ENCODE peak calls at places on chromosome 16, in four cellular contexts. C, E, Y and P are unnamed samples.

GRCh38 chr16:27840311-27841060 is 223.0 kb downstream of the GSG1L start:
- DNase-seq in C (no peak), E (no peak), Y (peak; percentile 4), P (no peak)

GRCh38 chr16:66858740-66859396 is 14.7 kb downstream of the CA7 start:
- DNase-seq in C (no peak), E (peak; percentile 63), Y (no peak), P (no peak)

GRCh38 chr16:1469693-1470201 is 5.1 kb downstream of the CLCN7 start:
- DNase-seq in C (no peak), E (no peak), Y (no peak), P (no peak)

GRCh38 chr16:9597967-9598730 is 506.7 kb downstream of the HAPSTR1 start:
- DNase-seq in C (no peak), E (no peak), Y (peak; percentile 78), P (no peak)

GRCh38 chr16:23432176-23433128 is 20.5 kb downstream of the COG7 start:
- DNase-seq in C (no peak), E (no peak), Y (no peak), P (peak; percentile 46)

GRCh38 chr16:51767564-51767963 is 616.5 kb upstream of the SALL1 start:
- DNase-seq in C (no peak), E (no peak), Y (no peak), P (no peak)

GRCh38 chr16:16994831-16995230 is 475.9 kb downstream of the XYLT1 start:
- DNase-seq in C (no peak), E (no peak), Y (no peak), P (no peak)

GRCh38 chr16:75402174-75402820 is 31.0 kb downstream of the CFDP1 start:
- DNase-seq in C (no peak), E (no peak), Y (no peak), P (no peak)

GRCh38 chr16:47461598-47462266 is 601 bp downstream of the PHKB start:
- DNase-seq in C (no peak), E (peak; percentile 40), Y (peak; percentile 91), P (peak; percentile 68)

GRCh38 chr16:17271687-17272086 is 199.1 kb downstream of the XYLT1 start:
- DNase-seq in C (no peak), E (no peak), Y (no peak), P (no peak)

GRCh38 chr16:48647794-48648193 is 37.8 kb upstream of the N4BP1 start:
- DNase-seq in C (no peak), E (no peak), Y (no peak), P (no peak)

GRCh38 chr16:69796285-69797118 is 34.4 kb downstream of the WWP2 start:
- DNase-seq in C (no peak), E (peak; percentile 45), Y (peak; percentile 64), P (peak; percentile 74)

GRCh38 chr16:79589495-79590134 is 10.9 kb downstream of the MAF start:
- DNase-seq in C (no peak), E (no peak), Y (no peak), P (no peak)

GRCh38 chr16:7321661-7322060 is 11.0 kb upstream of the RBFOX1 start:
- DNase-seq in C (no peak), E (no peak), Y (peak; percentile 6), P (no peak)

GRCh38 chr16:68083861-68084503 is 1.2 kb upstream of the NFATC3 start:
- DNase-seq in C (no peak), E (no peak), Y (peak; percentile 34), P (peak; percentile 61)

GRCh38 chr16:52078716-52079655 is 468.0 kb downstream of the TOX3 start:
- DNase-seq in C (no peak), E (no peak), Y (no peak), P (no peak)

DNA sequence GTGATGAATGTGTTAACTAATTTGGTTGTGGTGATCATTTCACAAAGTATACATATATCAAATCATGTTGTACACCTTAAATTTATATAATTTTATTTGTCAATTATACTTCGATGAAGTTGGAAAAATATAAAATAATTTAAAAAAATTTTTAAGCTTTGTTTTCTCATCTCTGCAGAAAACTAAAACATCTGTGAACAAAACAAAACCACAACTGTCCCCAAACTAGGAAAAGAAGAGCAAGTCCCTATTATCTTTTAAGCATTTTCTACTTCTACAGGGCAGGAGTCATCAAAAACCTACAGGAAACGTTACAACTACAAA is 6.5 kb downstream of the HSDL1 start:
- DNase-seq in C (no peak), E (no peak), Y (no peak), P (no peak)
- TF ChIP-seq FOSL1 in C (no peak), E (no peak), Y (no peak), P (no peak)

DNA sequence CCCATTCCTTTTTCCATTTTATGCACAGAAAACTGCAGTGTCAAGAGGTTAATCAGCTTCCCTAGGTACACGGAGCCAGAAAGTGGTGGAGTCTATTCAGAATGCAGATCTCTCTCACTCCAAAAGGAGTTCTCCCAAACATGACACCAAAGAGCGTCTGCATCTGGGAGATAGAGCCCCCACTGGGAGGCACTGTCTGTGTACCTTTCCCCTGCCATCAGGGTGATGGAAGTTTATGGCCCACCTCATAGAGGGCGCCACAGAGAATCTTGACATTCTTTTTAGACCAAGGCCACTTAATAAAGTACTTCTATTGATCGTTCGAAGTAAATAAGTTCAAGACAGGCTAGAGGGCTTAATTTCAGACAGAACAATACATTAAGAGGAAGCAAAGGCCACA is 493.7 kb upstream of the ERCC4 start:
- DNase-seq in C (no peak), E (no peak), Y (peak; percentile 31), P (peak; percentile 60)
- TF ChIP-seq FOSL1 in C (no peak), E (no peak), Y (no peak), P (no peak)

GRCh38 chr16:85484337-85485295 is 128.5 kb upstream of the GSE1 start:
- DNase-seq in C (no peak), E (no peak), Y (no peak), P (no peak)
- TF ChIP-seq FOSL1 in C (no peak), E (no peak), Y (no peak), P (no peak)

DNA sequence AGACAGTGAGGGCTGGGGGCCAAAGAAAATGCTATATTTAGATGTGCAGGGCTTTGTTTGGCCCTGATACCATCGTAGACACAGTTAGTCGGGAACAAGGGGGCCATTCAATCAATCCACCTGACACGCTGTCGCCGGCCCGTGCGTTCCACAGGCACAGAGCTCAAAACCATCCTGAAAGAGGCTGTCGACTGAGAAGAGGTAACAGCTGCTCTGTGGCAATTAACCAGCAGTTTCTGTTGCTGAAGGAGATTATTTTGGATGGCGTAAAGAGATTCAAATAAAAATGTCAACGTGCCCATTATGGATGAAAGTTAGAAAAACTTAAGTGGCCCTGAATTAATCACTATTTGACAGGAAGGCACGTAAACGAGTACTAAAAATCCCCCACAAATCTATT is 276.2 kb upstream of the IRX5 start:
- DNase-seq in C (no peak), E (no peak), Y (no peak), P (no peak)
- TF ChIP-seq FOSL1 in C (no peak), E (no peak), Y (no peak), P (no peak)